ENCODE peak calls at places on chromosome 6, in ten cellular contexts. F is memory B cell, X is upper lobe of left lung, O is smooth muscle cell of the brain vasculature, L is NCI-H510A, S is iPS-NIHi11, V is NCI-H2029, G is putamen, N is pancreas, M is LHCN-M2. E is an unnamed sample.

GRCh38 chr6:2733324-2733723 is 17.4 kb downstream of the MYLK4 start:
- DNase-seq in F (peak; percentile 57), V (no peak), O (no peak), X (no peak), L (no peak), M (peak; percentile 28), N (no peak), S (no peak), G (peak; percentile 42), E (peak; percentile 69)

GRCh38 chr6:111605100-111605748 is 454 bp downstream of the TRAF3IP2 start:
- DNase-seq in G (peak; percentile 73), S (peak; percentile 68), X (peak; percentile 91), L (no peak), N (no peak), O (peak; percentile 57), V (no peak), F (no peak), M (peak; percentile 87), E (peak; percentile 81)

GRCh38 chr6:166046982-166047381 is 120.7 kb downstream of the TBXT start:
- DNase-seq in M (no peak), O (no peak), N (no peak), F (no peak), V (no peak), X (no peak), L (no peak), G (no peak), S (no peak), E (no peak)

GRCh38 chr6:98824163-98824906 is 10.0 kb upstream of the POU3F2 start:
- DNase-seq in G (no peak), V (no peak), X (peak; percentile 86), O (no peak), F (no peak), N (peak; percentile 65), M (no peak), L (no peak), S (peak; percentile 35), E (no peak)

GRCh38 chr6:142702501-142703460 is 242.2 kb downstream of the HIVEP2 start:
- DNase-seq in L (no peak), M (no peak), X (peak; percentile 33), G (peak; percentile 58), F (no peak), O (no peak), N (no peak), S (no peak), V (no peak), E (peak; percentile 15)

GRCh38 chr6:164098857-164099534 is 684.5 kb downstream of the QKI start:
- DNase-seq in F (no peak), O (no peak), M (no peak), X (no peak), N (no peak), L (no peak), S (no peak), V (peak; percentile 42), G (no peak), E (no peak)

GRCh38 chr6:131067521-131067920 is 4.5 kb upstream of the EPB41L2 start:
- DNase-seq in N (no peak), M (no peak), O (no peak), F (no peak), G (no peak), X (no peak), L (no peak), V (no peak), S (no peak), E (no peak)

GRCh38 chr6:111080713-111081112 is 6.6 kb upstream of the SLC16A10 start:
- DNase-seq in O (no peak), V (peak; percentile 53), F (no peak), X (no peak), N (peak; percentile 82), S (no peak), M (no peak), L (no peak), G (no peak), E (peak; percentile 72)

GRCh38 chr6:34234667-34235604 is 1.7 kb upstream of the HMGA1 start:
- DNase-seq in F (no peak), V (no peak), N (peak; percentile 78), X (peak; percentile 89), G (no peak), O (no peak), S (peak; percentile 87), L (peak; percentile 98), M (no peak), E (peak; percentile 73)

GRCh38 chr6:89385156-89385667 is 26.9 kb downstream of the RRAGD start:
- DNase-seq in L (no peak), G (no peak), M (peak; percentile 74), X (no peak), S (no peak), N (no peak), O (no peak), V (peak; percentile 68), F (no peak), E (peak; percentile 13)

GRCh38 chr6:85096976-85097375 is 332.6 kb upstream of the TBX18 start:
- DNase-seq in M (peak; percentile 1), O (no peak), V (no peak), L (no peak), X (no peak), F (no peak), G (no peak), S (no peak), N (peak; percentile 22), E (no peak)

GRCh38 chr6:166580076-166581050 is 6.1 kb downstream of the RAMACL start:
- DNase-seq in X (no peak), G (no peak), M (no peak), L (no peak), V (no peak), S (no peak), O (no peak), F (no peak), N (no peak), E (no peak)

GRCh38 chr6:30077218-30077617 is 1.6 kb upstream of the RNF39 start:
- DNase-seq in F (no peak), G (no peak), O (no peak), L (no peak), X (no peak), V (no peak), N (no peak), S (no peak), M (no peak), E (no peak)

GRCh38 chr6:12163149-12163548 is 127.0 kb upstream of the EDN1 start:
- DNase-seq in M (peak; percentile 35), N (no peak), L (no peak), S (no peak), F (no peak), G (no peak), V (no peak), X (no peak), O (no peak), E (no peak)

GRCh38 chr6:155958550-155958949 is 502.9 kb upstream of the NOX3 start:
- DNase-seq in V (no peak), S (no peak), G (no peak), O (no peak), F (no peak), M (no peak), N (no peak), L (no peak), X (no peak), E (peak; percentile 6)

GRCh38 chr6:25054469-25054868 is 118.7 kb upstream of the RIPOR2 start:
- DNase-seq in S (no peak), M (peak; percentile 61), O (no peak), L (no peak), G (no peak), X (no peak), N (no peak), F (no peak), V (no peak), E (no peak)

GRCh38 chr6:110239516-110240265 is 59.5 kb downstream of the CDC40 start:
- DNase-seq in G (no peak), N (no peak), V (no peak), L (no peak), F (no peak), M (no peak), S (no peak), X (no peak), O (no peak), E (no peak)

GRCh38 chr6:131400054-131400781 is 172.8 kb upstream of the ARG1 start:
- DNase-seq in G (no peak), M (peak; percentile 86), N (no peak), F (no peak), V (no peak), S (no peak), O (peak; percentile 7), L (no peak), X (no peak), E (no peak)

GRCh38 chr6:14211596-14211961 is 94.0 kb downstream of the CD83 start:
- DNase-seq in X (peak; percentile 87), M (no peak), L (no peak), O (peak; percentile 13), N (peak; percentile 83), F (peak; percentile 16), S (peak; percentile 70), V (no peak), G (no peak), E (no peak)

GRCh38 chr6:138677538-138677937 is 96.0 kb upstream of the CCDC28A start:
- DNase-seq in S (no peak), F (no peak), M (no peak), O (no peak), X (no peak), L (no peak), V (no peak), G (no peak), N (no peak), E (peak; percentile 22)

GRCh38 chr6:151010111-151010510 is 144.6 kb downstream of the MTHFD1L start:
- DNase-seq in F (no peak), L (no peak), V (no peak), N (no peak), S (no peak), X (no peak), M (no peak), O (no peak), G (no peak), E (no peak)

GRCh38 chr6:137904822-137905617 is 38.0 kb downstream of the TNFAIP3 start:
- DNase-seq in L (no peak), X (peak; percentile 54), N (no peak), F (no peak), S (no peak), G (no peak), O (no peak), V (no peak), M (peak; percentile 29), E (no peak)

GRCh38 chr6:82741996-82742385 is 323.6 kb downstream of the UBE3D start:
- DNase-seq in N (no peak), F (no peak), L (no peak), S (no peak), X (no peak), V (no peak), M (no peak), O (no peak), G (no peak), E (no peak)

GRCh38 chr6:146433881-146434741 is 109.5 kb upstream of the RAB32 start:
- DNase-seq in N (peak; percentile 51), V (no peak), G (no peak), F (no peak), X (peak; percentile 81), L (no peak), O (no peak), M (no peak), S (peak; percentile 43), E (peak; percentile 33)

GRCh38 chr6:41560440-41561192 is 14.4 kb downstream of the FOXP4 start:
- DNase-seq in F (peak; percentile 81), G (no peak), O (no peak), V (no peak), X (peak; percentile 86), L (no peak), N (peak; percentile 91), S (peak; percentile 86), M (no peak), E (no peak)

GRCh38 chr6:26022166-26022510 is 59.5 kb downstream of the TRIM38 start:
- DNase-seq in F (no peak), S (peak; percentile 50), L (peak; percentile 43), G (peak; percentile 80), X (no peak), M (peak; percentile 70), O (no peak), N (no peak), V (peak; percentile 74), E (peak; percentile 63)

GRCh38 chr6:157607317-157608109 is 215.5 kb upstream of the SNX9 start:
- DNase-seq in V (no peak), X (no peak), O (no peak), M (no peak), F (no peak), G (no peak), N (no peak), S (peak; percentile 63), L (no peak), E (no peak)

GRCh38 chr6:47700051-47700450 is 1.7 kb downstream of the ADGRF4 start:
- DNase-seq in L (no peak), N (no peak), M (peak; percentile 48), S (no peak), V (no peak), F (no peak), G (no peak), O (no peak), X (no peak), E (no peak)